ENCODE peak calls at places on chromosomes 2 and 18, in five cellular contexts. K, W, R, D and J are unnamed samples.

GRCh38 chr2:30655660-30656059 is 151.6 kb downstream of the CAPN13 start:
- DNase-seq in K (peak; percentile 82), R (peak; percentile 93), D (no peak), W (no peak), J (no peak)

GRCh38 chr2:100293341-100294161 is 28.8 kb downstream of the LONRF2 start:
- DNase-seq in K (peak; percentile 31), W (no peak), R (peak; percentile 33), D (no peak), J (no peak)

GRCh38 chr2:241814571-241815476 is 5.8 kb downstream of the NEU4 start:
- DNase-seq in W (no peak), R (no peak), K (no peak), D (no peak), J (peak; percentile 67)

GRCh38 chr18:55517055-55517454 is 70.9 kb downstream of the TCF4 start:
- DNase-seq in W (no peak), R (no peak), D (no peak), K (no peak), J (no peak)

GRCh38 chr2:44120428-44120827 is 48.2 kb upstream of the PPM1B start:
- DNase-seq in D (no peak), R (peak; percentile 89), W (no peak), K (peak; percentile 93), J (no peak)

GRCh38 chr2:74739733-74740241 is 85.7 kb downstream of the SEMA4F start:
- DNase-seq in K (no peak), W (no peak), D (no peak), R (no peak), J (no peak)

GRCh38 chr2:197088694-197089093 is 162.2 kb upstream of the PGAP1 start:
- DNase-seq in D (no peak), R (peak; percentile 84), W (no peak), K (peak; percentile 28), J (no peak)

GRCh38 chr18:54918060-54918459 is 41.2 kb downstream of the CCDC68 start:
- DNase-seq in W (no peak), R (no peak), D (no peak), K (no peak), J (no peak)

GRCh38 chr18:11119550-11119949 is 29.8 kb downstream of the PIEZO2 start:
- DNase-seq in D (peak; percentile 63), K (no peak), W (no peak), R (peak; percentile 9), J (no peak)

GRCh38 chr2:49129034-49129433 is 25.3 kb downstream of the FSHR start:
- DNase-seq in K (no peak), W (no peak), D (no peak), R (no peak), J (no peak)

GRCh38 chr2:15591692-15592463 is at the start of gene DDX1:
- DNase-seq in K (peak; percentile 79), W (peak; percentile 82), D (peak; percentile 80), R (peak; percentile 83), J (peak; percentile 91)

GRCh38 chr2:127415593-127416485 is 2.4 kb upstream of the PROC start:
- DNase-seq in R (peak; percentile 36), K (no peak), W (peak; percentile 77), D (no peak), J (no peak)

GRCh38 chr2:158783923-158784322 is 11.2 kb upstream of the DAPL1 start:
- DNase-seq in W (no peak), K (no peak), D (no peak), R (no peak), J (no peak)

GRCh38 chr2:70994445-70995226 is at the start of gene TEX261:
- DNase-seq in D (peak; percentile 84), K (peak; percentile 71), R (peak; percentile 83), W (peak; percentile 97), J (peak; percentile 95)

GRCh38 chr2:63628543-63628942 is 39.8 kb downstream of the MDH1 start:
- DNase-seq in D (no peak), R (no peak), K (no peak), W (no peak), J (no peak)

GRCh38 chr18:49597556-49597955 is 35.7 kb downstream of the LIPG start:
- DNase-seq in D (no peak), W (no peak), R (peak; percentile 44), K (no peak), J (no peak)

GRCh38 chr2:31070339-31070738 is 67.9 kb downstream of the GALNT14 start:
- DNase-seq in R (no peak), K (no peak), W (no peak), D (no peak), J (no peak)

GRCh38 chr2:51483720-51484119 is 451.8 kb upstream of the NRXN1 start:
- DNase-seq in D (no peak), W (no peak), K (no peak), R (no peak), J (no peak)

GRCh38 chr18:59873616-59874015 is 26.2 kb upstream of the PMAIP1 start:
- DNase-seq in K (peak; percentile 58), D (no peak), R (no peak), W (no peak), J (no peak)

GRCh38 chr18:79607361-79607930 is 72.2 kb upstream of the CTDP1 start:
- DNase-seq in K (no peak), D (no peak), W (no peak), R (no peak), J (no peak)

GRCh38 chr2:42809131-42809875 is 16.9 kb upstream of the HAAO start:
- DNase-seq in W (no peak), K (no peak), D (no peak), R (no peak), J (no peak)

GRCh38 chr2:240295256-240296103 is 140.0 kb upstream of the GPC1 start:
- DNase-seq in D (no peak), W (no peak), R (no peak), K (no peak), J (no peak)

GRCh38 chr2:44246436-44246835 is 28.8 kb upstream of the SLC3A1 start:
- DNase-seq in W (no peak), K (no peak), R (peak; percentile 55), D (no peak), J (no peak)

GRCh38 chr18:212780-213179 is 54.4 kb downstream of the USP14 start:
- DNase-seq in D (no peak), K (no peak), W (no peak), R (no peak), J (no peak)
- TF ChIP-seq CTCF in D (no peak), K (peak; percentile 7), W (no peak), R (peak; percentile 27), J (peak; percentile 56)

DNA sequence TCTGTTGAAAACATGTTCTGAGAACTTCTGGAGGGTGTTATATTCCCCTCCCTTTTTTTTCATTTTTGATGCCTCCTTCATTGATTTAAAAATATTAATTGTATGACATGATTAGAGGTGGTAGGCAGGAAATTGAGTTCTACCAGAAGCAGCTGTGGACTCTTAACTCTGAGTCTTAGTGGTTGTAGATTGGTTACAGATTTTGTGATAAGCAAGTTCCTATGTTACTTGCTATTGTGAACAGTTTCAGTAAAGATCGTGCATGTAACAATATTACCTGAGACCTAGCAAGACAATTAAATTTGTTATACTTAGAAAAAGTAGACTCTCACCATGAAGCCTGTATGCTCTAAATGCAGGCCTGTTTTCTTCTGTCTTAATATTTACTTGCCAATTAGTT is 88.1 kb downstream of the PRPF40A start:
- DNase-seq in W (no peak), R (no peak), K (no peak), D (no peak), J (no peak)
- TF ChIP-seq CTCF in W (no peak), R (no peak), K (no peak), D (no peak), J (no peak)

DNA sequence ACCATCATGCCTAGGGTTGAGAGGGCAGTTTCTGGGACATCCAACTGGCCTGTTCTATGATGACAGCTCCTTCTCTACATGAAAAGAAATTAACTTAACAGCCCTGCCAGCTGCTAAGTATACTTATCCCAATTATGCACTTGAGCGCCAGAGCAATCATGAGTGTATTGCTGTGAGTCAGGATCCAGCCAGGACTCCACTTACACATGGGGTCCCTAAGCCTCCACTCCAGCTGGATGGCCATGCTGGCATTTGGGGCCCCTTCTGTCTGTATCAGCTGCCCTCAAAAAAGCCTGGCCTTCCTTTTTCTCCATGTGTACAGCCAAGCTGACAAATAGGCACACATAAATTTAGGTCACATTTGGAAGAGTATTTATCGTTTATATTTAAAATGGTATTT is 481.9 kb downstream of the TMX3 start:
- DNase-seq in R (no peak), W (no peak), D (no peak), K (no peak), J (no peak)
- TF ChIP-seq CTCF in R (no peak), W (no peak), D (no peak), K (no peak), J (no peak)

DNA sequence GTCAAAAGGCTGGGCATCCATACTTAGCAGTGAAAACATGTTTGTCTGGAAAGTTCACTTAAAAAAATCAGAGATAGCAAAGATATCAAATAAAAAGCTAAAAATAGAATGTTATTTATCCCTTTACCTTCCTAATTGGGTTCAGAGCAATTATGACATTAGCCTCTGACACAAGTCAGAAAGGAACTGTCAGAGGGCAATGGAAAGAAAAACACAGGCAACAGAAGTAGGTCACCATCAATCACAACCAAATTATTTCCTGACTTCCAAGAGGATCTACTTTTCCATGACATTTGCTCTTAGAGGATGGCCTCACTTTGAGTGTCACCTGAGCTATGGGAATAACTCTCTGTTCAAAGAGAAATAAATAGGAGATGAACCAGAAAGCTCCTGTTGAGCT is 27.5 kb downstream of the MYOM1 start:
- DNase-seq in D (no peak), K (no peak), R (no peak), W (no peak), J (no peak)
- TF ChIP-seq CTCF in D (no peak), K (no peak), R (no peak), W (no peak), J (no peak)

GRCh38 chr2:152176113-152176714 is 651 bp upstream of the STAM2 start:
- DNase-seq in W (no peak), K (peak; percentile 38), R (peak; percentile 55), D (peak; percentile 34), J (no peak)
- TF ChIP-seq CTCF in W (peak; percentile 44), K (no peak), R (no peak), D (no peak), J (peak; percentile 6)

GRCh38 chr2:12498703-12499102 is 218.0 kb upstream of the TRIB2 start:
- DNase-seq in D (no peak), W (no peak), K (peak; percentile 74), R (peak; percentile 59), J (no peak)

GRCh38 chr2:12502759-12503158 is 214.0 kb upstream of the TRIB2 start:
- DNase-seq in R (peak; percentile 77), D (no peak), K (peak; percentile 71), W (no peak), J (no peak)

GRCh38 chr2:12504443-12504842 is 212.3 kb upstream of the TRIB2 start:
- DNase-seq in R (peak; percentile 62), K (peak; percentile 57), W (no peak), D (no peak), J (no peak)

GRCh38 chr2:12500899-12501298 is 215.8 kb upstream of the TRIB2 start:
- DNase-seq in W (no peak), K (no peak), D (no peak), R (no peak), J (no peak)

DNA sequence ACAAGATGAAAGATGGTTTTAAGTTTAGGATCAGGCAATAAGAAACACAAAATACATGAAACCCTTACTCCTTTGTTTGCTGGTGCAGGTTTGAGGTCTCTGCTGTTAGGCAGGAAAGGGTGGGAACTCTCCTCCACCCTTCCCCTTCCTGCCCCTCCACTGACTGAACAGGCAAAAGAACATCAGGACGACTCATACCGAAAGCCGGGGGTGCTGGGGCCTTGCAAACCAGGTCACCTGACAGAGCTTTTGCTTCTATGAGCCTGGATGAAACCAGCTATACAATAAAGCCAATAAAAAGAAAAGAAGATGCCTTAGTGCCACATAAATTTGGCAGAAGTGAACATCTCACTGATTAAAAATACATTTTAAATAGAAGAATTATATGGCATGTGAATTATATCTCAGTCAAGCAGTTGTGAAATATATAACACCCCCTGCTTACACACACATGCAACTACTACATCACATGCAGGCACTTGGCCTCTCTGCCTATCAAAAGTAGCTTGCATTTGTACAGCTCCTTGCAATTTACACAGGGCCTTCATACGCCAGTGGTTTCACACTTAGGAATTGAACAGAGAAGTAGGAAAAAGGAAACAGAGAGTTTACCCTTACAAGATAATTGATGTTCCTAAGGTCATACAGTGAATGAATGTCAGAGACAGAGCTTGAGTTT is 215.1 kb upstream of the TRIB2 start:
- DNase-seq in R (no peak), D (no peak), K (peak; percentile 32), W (no peak), J (no peak)
- TF ChIP-seq CTCF in R (no peak), D (no peak), K (no peak), W (no peak), J (no peak)